ENCODE peak calls at places on chromosomes 5 and 9, in five cellular contexts. One of them, this sample, is unnamed.
A peak's percentile ranks its signal among the peaks of the same experiment; 100 is the strongest.

GRCh38 chr9:133542002-133542401 is 7.5 kb downstream of the ADAMTSL2 start:
- DNase-seq in adrenal gland: no peak
- DNase-seq in naive thymus-derived CD4-positive, alpha-beta T cell: no peak
- DNase-seq in tibial artery: no peak
- DNase-seq in fibroblast of pulmonary artery: no peak
- DNase-seq in this sample: no peak

GRCh38 chr9:125142560-125143376 is 560 bp downstream of the SCAI start:
- DNase-seq in adrenal gland: no peak
- DNase-seq in naive thymus-derived CD4-positive, alpha-beta T cell: peak; percentile 15
- DNase-seq in tibial artery: no peak
- DNase-seq in fibroblast of pulmonary artery: no peak
- DNase-seq in this sample: no peak

GRCh38 chr5:168165221-168165965 is 126.1 kb upstream of the WWC1 start:
- DNase-seq in adrenal gland: no peak
- DNase-seq in naive thymus-derived CD4-positive, alpha-beta T cell: no peak
- DNase-seq in tibial artery: no peak
- DNase-seq in fibroblast of pulmonary artery: no peak
- DNase-seq in this sample: no peak

GRCh38 chr9:88922091-88922490 is 69.2 kb upstream of the S1PR3 start:
- DNase-seq in adrenal gland: no peak
- DNase-seq in naive thymus-derived CD4-positive, alpha-beta T cell: peak; percentile 75
- DNase-seq in tibial artery: no peak
- DNase-seq in fibroblast of pulmonary artery: no peak
- DNase-seq in this sample: no peak

GRCh38 chr5:35884789-35885172 is 28.1 kb downstream of the IL7R start:
- DNase-seq in adrenal gland: no peak
- DNase-seq in naive thymus-derived CD4-positive, alpha-beta T cell: no peak
- DNase-seq in tibial artery: no peak
- DNase-seq in fibroblast of pulmonary artery: no peak
- DNase-seq in this sample: no peak

GRCh38 chr5:150175076-150175475 is 8.5 kb downstream of the CDX1 start:
- DNase-seq in adrenal gland: no peak
- DNase-seq in naive thymus-derived CD4-positive, alpha-beta T cell: no peak
- DNase-seq in tibial artery: no peak
- DNase-seq in fibroblast of pulmonary artery: no peak
- DNase-seq in this sample: no peak

GRCh38 chr9:4530375-4530774 is 40.1 kb downstream of the SLC1A1 start:
- DNase-seq in adrenal gland: no peak
- DNase-seq in naive thymus-derived CD4-positive, alpha-beta T cell: no peak
- DNase-seq in tibial artery: no peak
- DNase-seq in fibroblast of pulmonary artery: peak; percentile 61
- DNase-seq in this sample: no peak

GRCh38 chr5:143636951-143637528 is 174.9 kb upstream of the HMHB1 start:
- DNase-seq in adrenal gland: no peak
- DNase-seq in naive thymus-derived CD4-positive, alpha-beta T cell: no peak
- DNase-seq in tibial artery: no peak
- DNase-seq in fibroblast of pulmonary artery: peak; percentile 49
- DNase-seq in this sample: no peak

GRCh38 chr5:33375900-33376299 is 64.9 kb upstream of the TARS1 start:
- DNase-seq in adrenal gland: no peak
- DNase-seq in naive thymus-derived CD4-positive, alpha-beta T cell: no peak
- DNase-seq in tibial artery: no peak
- DNase-seq in fibroblast of pulmonary artery: no peak
- DNase-seq in this sample: no peak

GRCh38 chr5:79464695-79465332 is 49.1 kb downstream of the HOMER1 start:
- DNase-seq in adrenal gland: no peak
- DNase-seq in naive thymus-derived CD4-positive, alpha-beta T cell: peak; percentile 26
- DNase-seq in tibial artery: no peak
- DNase-seq in fibroblast of pulmonary artery: peak; percentile 61
- DNase-seq in this sample: no peak

GRCh38 chr9:125529589-125530515 is 177.2 kb downstream of the MAPKAP1 start:
- DNase-seq in adrenal gland: no peak
- DNase-seq in naive thymus-derived CD4-positive, alpha-beta T cell: no peak
- DNase-seq in tibial artery: no peak
- DNase-seq in fibroblast of pulmonary artery: no peak
- DNase-seq in this sample: no peak

GRCh38 chr9:99231708-99232107 is 9.6 kb downstream of the SEC61B start:
- DNase-seq in adrenal gland: no peak
- DNase-seq in naive thymus-derived CD4-positive, alpha-beta T cell: no peak
- DNase-seq in tibial artery: no peak
- DNase-seq in fibroblast of pulmonary artery: peak; percentile 29
- DNase-seq in this sample: no peak

GRCh38 chr5:54637654-54638053 is 120.1 kb downstream of the SNX18 start:
- DNase-seq in adrenal gland: no peak
- DNase-seq in naive thymus-derived CD4-positive, alpha-beta T cell: no peak
- DNase-seq in tibial artery: peak; percentile 62
- DNase-seq in fibroblast of pulmonary artery: peak; percentile 76
- DNase-seq in this sample: no peak

GRCh38 chr9:125439434-125440272 is 178.0 kb downstream of the GAPVD1 start:
- DNase-seq in adrenal gland: no peak
- DNase-seq in naive thymus-derived CD4-positive, alpha-beta T cell: no peak
- DNase-seq in tibial artery: no peak
- DNase-seq in fibroblast of pulmonary artery: no peak
- DNase-seq in this sample: no peak

GRCh38 chr9:127598839-127599549 is 13.1 kb upstream of the STXBP1 start:
- DNase-seq in adrenal gland: no peak
- DNase-seq in naive thymus-derived CD4-positive, alpha-beta T cell: no peak
- DNase-seq in tibial artery: no peak
- DNase-seq in fibroblast of pulmonary artery: no peak
- DNase-seq in this sample: no peak

GRCh38 chr5:117262607-117263131 is 688.0 kb upstream of the SEMA6A start:
- DNase-seq in adrenal gland: no peak
- DNase-seq in naive thymus-derived CD4-positive, alpha-beta T cell: no peak
- DNase-seq in tibial artery: no peak
- DNase-seq in fibroblast of pulmonary artery: peak; percentile 3
- DNase-seq in this sample: no peak

GRCh38 chr5:58135571-58136335 is 324.1 kb downstream of the PLK2 start:
- DNase-seq in adrenal gland: no peak
- DNase-seq in naive thymus-derived CD4-positive, alpha-beta T cell: no peak
- DNase-seq in tibial artery: no peak
- DNase-seq in fibroblast of pulmonary artery: peak; percentile 14
- DNase-seq in this sample: no peak

GRCh38 chr9:88390371-88390990 is 2.2 kb downstream of the SPIN1 start:
- DNase-seq in adrenal gland: no peak
- DNase-seq in naive thymus-derived CD4-positive, alpha-beta T cell: no peak
- DNase-seq in tibial artery: no peak
- DNase-seq in fibroblast of pulmonary artery: peak; percentile 10
- DNase-seq in this sample: no peak

GRCh38 chr9:125532412-125532811 is 174.6 kb downstream of the MAPKAP1 start:
- DNase-seq in adrenal gland: no peak
- DNase-seq in naive thymus-derived CD4-positive, alpha-beta T cell: no peak
- DNase-seq in tibial artery: no peak
- DNase-seq in fibroblast of pulmonary artery: no peak
- DNase-seq in this sample: no peak

GRCh38 chr9:22452415-22453010 is 5.9 kb downstream of the DMRTA1 start:
- DNase-seq in adrenal gland: no peak
- DNase-seq in naive thymus-derived CD4-positive, alpha-beta T cell: peak; percentile 8
- DNase-seq in tibial artery: peak; percentile 51
- DNase-seq in fibroblast of pulmonary artery: peak; percentile 61
- DNase-seq in this sample: no peak

GRCh38 chr5:79062431-79062830 is 7.0 kb downstream of the DMGDH start:
- DNase-seq in adrenal gland: no peak
- DNase-seq in naive thymus-derived CD4-positive, alpha-beta T cell: no peak
- DNase-seq in tibial artery: no peak
- DNase-seq in fibroblast of pulmonary artery: no peak
- DNase-seq in this sample: no peak

GRCh38 chr9:114157516-114158176 is 2.3 kb downstream of the COL27A1 start:
- DNase-seq in adrenal gland: no peak
- DNase-seq in naive thymus-derived CD4-positive, alpha-beta T cell: no peak
- DNase-seq in tibial artery: no peak
- DNase-seq in fibroblast of pulmonary artery: peak; percentile 50
- DNase-seq in this sample: no peak

GRCh38 chr9:135159801-135160200 is 72.3 kb downstream of the OLFM1 start:
- DNase-seq in adrenal gland: no peak
- DNase-seq in naive thymus-derived CD4-positive, alpha-beta T cell: no peak
- DNase-seq in tibial artery: no peak
- DNase-seq in fibroblast of pulmonary artery: no peak
- DNase-seq in this sample: no peak

GRCh38 chr9:127805620-127806019 is 2.9 kb downstream of the FPGS start:
- DNase-seq in adrenal gland: no peak
- DNase-seq in naive thymus-derived CD4-positive, alpha-beta T cell: no peak
- DNase-seq in tibial artery: no peak
- DNase-seq in fibroblast of pulmonary artery: peak; percentile 42
- DNase-seq in this sample: no peak

GRCh38 chr5:111254613-111255012 is 30.4 kb downstream of the CAMK4 start:
- DNase-seq in adrenal gland: no peak
- DNase-seq in naive thymus-derived CD4-positive, alpha-beta T cell: peak; percentile 36
- DNase-seq in tibial artery: no peak
- DNase-seq in fibroblast of pulmonary artery: peak; percentile 6
- DNase-seq in this sample: no peak

GRCh38 chr9:109171926-109172325 is 4.9 kb upstream of the FRRS1L start:
- DNase-seq in adrenal gland: no peak
- DNase-seq in naive thymus-derived CD4-positive, alpha-beta T cell: no peak
- DNase-seq in tibial artery: no peak
- DNase-seq in fibroblast of pulmonary artery: peak; percentile 33
- DNase-seq in this sample: no peak

GRCh38 chr5:98460536-98460935 is 312.9 kb upstream of the RGMB start:
- DNase-seq in adrenal gland: no peak
- DNase-seq in naive thymus-derived CD4-positive, alpha-beta T cell: no peak
- DNase-seq in tibial artery: no peak
- DNase-seq in fibroblast of pulmonary artery: no peak
- DNase-seq in this sample: no peak

GRCh38 chr5:96483878-96484277 is 50.8 kb upstream of the PCSK1 start:
- DNase-seq in adrenal gland: no peak
- DNase-seq in naive thymus-derived CD4-positive, alpha-beta T cell: no peak
- DNase-seq in tibial artery: no peak
- DNase-seq in fibroblast of pulmonary artery: peak; percentile 69
- DNase-seq in this sample: no peak

GRCh38 chr5:135559342-135559741 is 19.4 kb downstream of the CXCL14 start:
- DNase-seq in adrenal gland: no peak
- DNase-seq in naive thymus-derived CD4-positive, alpha-beta T cell: no peak
- DNase-seq in tibial artery: no peak
- DNase-seq in fibroblast of pulmonary artery: no peak
- DNase-seq in this sample: no peak

GRCh38 chr5:97142521-97143254 is at the start of gene LIX1:
- DNase-seq in adrenal gland: peak; percentile 18
- DNase-seq in naive thymus-derived CD4-positive, alpha-beta T cell: peak; percentile 34
- DNase-seq in tibial artery: peak; percentile 21
- DNase-seq in fibroblast of pulmonary artery: peak; percentile 51
- DNase-seq in this sample: no peak

GRCh38 chr9:95085861-95086563 is 231.5 kb downstream of the FANCC start:
- DNase-seq in adrenal gland: peak; percentile 8
- DNase-seq in naive thymus-derived CD4-positive, alpha-beta T cell: no peak
- DNase-seq in tibial artery: no peak
- DNase-seq in fibroblast of pulmonary artery: no peak
- DNase-seq in this sample: peak; percentile 77
- H3K4me3 ChIP-seq in adrenal gland: no peak overlapping the region
- H3K4me3 ChIP-seq in naive thymus-derived CD4-positive, alpha-beta T cell: no peak overlapping the region
- H3K4me3 ChIP-seq in tibial artery: no peak overlapping the region
- H3K4me3 ChIP-seq in fibroblast of pulmonary artery: no peak overlapping the region
- H3K4me3 ChIP-seq in this sample: no peak overlapping the region

GRCh38 chr9:27528886-27529315 is 713 bp downstream of the MOB3B start:
- DNase-seq in adrenal gland: peak; percentile 49
- DNase-seq in naive thymus-derived CD4-positive, alpha-beta T cell: peak; percentile 17
- DNase-seq in tibial artery: peak; percentile 52
- DNase-seq in fibroblast of pulmonary artery: peak; percentile 11
- DNase-seq in this sample: peak; percentile 43
- H3K4me3 ChIP-seq in adrenal gland: peak overlapping the region; percentile 45
- H3K4me3 ChIP-seq in naive thymus-derived CD4-positive, alpha-beta T cell: peak overlapping the region; percentile 59
- H3K4me3 ChIP-seq in tibial artery: peak overlapping the region; percentile 90
- H3K4me3 ChIP-seq in fibroblast of pulmonary artery: peak overlapping the region; percentile 52
- H3K4me3 ChIP-seq in this sample: peak overlapping the region; percentile 88

GRCh38 chr5:177447611-177448243 is 1.1 kb downstream of the PRR7 start:
- DNase-seq in adrenal gland: peak; percentile 95
- DNase-seq in naive thymus-derived CD4-positive, alpha-beta T cell: no peak
- DNase-seq in tibial artery: no peak
- DNase-seq in fibroblast of pulmonary artery: peak; percentile 74
- DNase-seq in this sample: no peak
- H3K4me3 ChIP-seq in adrenal gland: no peak overlapping the region
- H3K4me3 ChIP-seq in naive thymus-derived CD4-positive, alpha-beta T cell: no peak overlapping the region
- H3K4me3 ChIP-seq in tibial artery: no peak overlapping the region
- H3K4me3 ChIP-seq in fibroblast of pulmonary artery: peak overlapping the region; percentile 60
- H3K4me3 ChIP-seq in this sample: no peak overlapping the region

GRCh38 chr9:74499111-74499601 is 2.0 kb downstream of the RORB start:
- DNase-seq in adrenal gland: peak; percentile 65
- DNase-seq in naive thymus-derived CD4-positive, alpha-beta T cell: no peak
- DNase-seq in tibial artery: no peak
- DNase-seq in fibroblast of pulmonary artery: no peak
- DNase-seq in this sample: no peak

GRCh38 chr9:74497750-74498615 is 848 bp downstream of the RORB start:
- DNase-seq in adrenal gland: peak; percentile 48
- DNase-seq in naive thymus-derived CD4-positive, alpha-beta T cell: no peak
- DNase-seq in tibial artery: no peak
- DNase-seq in fibroblast of pulmonary artery: peak; percentile 23
- DNase-seq in this sample: no peak

GRCh38 chr9:74498616-74499095 is 1.5 kb downstream of the RORB start:
- DNase-seq in adrenal gland: no peak
- DNase-seq in naive thymus-derived CD4-positive, alpha-beta T cell: no peak
- DNase-seq in tibial artery: no peak
- DNase-seq in fibroblast of pulmonary artery: no peak
- DNase-seq in this sample: no peak

GRCh38 chr9:74500584-74500924 is 3.4 kb downstream of the RORB start:
- DNase-seq in adrenal gland: peak; percentile 24
- DNase-seq in naive thymus-derived CD4-positive, alpha-beta T cell: no peak
- DNase-seq in tibial artery: no peak
- DNase-seq in fibroblast of pulmonary artery: no peak
- DNase-seq in this sample: no peak

GRCh38 chr9:74499770-74500583 is 2.8 kb downstream of the RORB start:
- DNase-seq in adrenal gland: peak; percentile 15
- DNase-seq in naive thymus-derived CD4-positive, alpha-beta T cell: no peak
- DNase-seq in tibial artery: no peak
- DNase-seq in fibroblast of pulmonary artery: no peak
- DNase-seq in this sample: no peak
- H3K4me3 ChIP-seq in adrenal gland: no peak overlapping the region
- H3K4me3 ChIP-seq in naive thymus-derived CD4-positive, alpha-beta T cell: no peak overlapping the region
- H3K4me3 ChIP-seq in tibial artery: peak overlapping the region; percentile 56
- H3K4me3 ChIP-seq in fibroblast of pulmonary artery: peak overlapping the region; percentile 70
- H3K4me3 ChIP-seq in this sample: peak overlapping the region; percentile 84

GRCh38 chr5:133469846-133470245 is 142.5 kb downstream of the FSTL4 start:
- DNase-seq in adrenal gland: no peak
- DNase-seq in naive thymus-derived CD4-positive, alpha-beta T cell: no peak
- DNase-seq in tibial artery: no peak
- DNase-seq in fibroblast of pulmonary artery: no peak
- DNase-seq in this sample: no peak
- H3K4me3 ChIP-seq in adrenal gland: no peak overlapping the region
- H3K4me3 ChIP-seq in naive thymus-derived CD4-positive, alpha-beta T cell: no peak overlapping the region
- H3K4me3 ChIP-seq in tibial artery: no peak overlapping the region
- H3K4me3 ChIP-seq in fibroblast of pulmonary artery: no peak overlapping the region
- H3K4me3 ChIP-seq in this sample: no peak overlapping the region

This sample was measured in gastrocnemius medialis.